ENCODE peak calls at places on chromosomes 12 and 14, in eight cellular contexts. A is stomach, S is sigmoid colon, X is BE2C, K is mucosa of descending colon, C is fibroblast of lung, T is endodermal cell, O is IMR-90. D is an unnamed sample. For H3K36me3, the result is how much of the 10 kb centered on the place peaks cover.

GRCh38 chr12:5226581-5226980 is 182.9 kb downstream of the KCNA5 start:
- DNase-seq in A (no peak), S (no peak), X (no peak), K (no peak), C (no peak), T (no peak), O (no peak), D (no peak)

GRCh38 chr12:66409195-66409871 is 107.0 kb downstream of the HELB start:
- DNase-seq in A (no peak), S (no peak), X (peak), K (no peak), C (peak), T (peak), O (peak), D (peak)

GRCh38 chr14:105140581-105140980 is 28.0 kb downstream of the JAG2 start:
- DNase-seq in A (no peak), S (peak), X (no peak), K (no peak), C (no peak), T (peak), O (no peak), D (no peak)

GRCh38 chr12:24902521-24903304 is 46.2 kb downstream of the BCAT1 start:
- DNase-seq in A (no peak), S (no peak), X (peak), K (no peak), C (peak), T (peak), O (no peak), D (no peak)

GRCh38 chr12:79707830-79708229 is 17.1 kb upstream of the PAWR start:
- DNase-seq in A (no peak), S (no peak), X (no peak), K (no peak), C (no peak), T (no peak), O (no peak), D (no peak)

GRCh38 chr14:70801836-70802235 is 7.5 kb downstream of the MAP3K9 start:
- DNase-seq in A (no peak), S (no peak), X (no peak), K (no peak), C (no peak), T (no peak), O (no peak), D (no peak)

GRCh38 chr14:31057701-31058364 is 31.7 kb upstream of the STRN3 start:
- DNase-seq in A (no peak), S (no peak), X (no peak), K (no peak), C (no peak), T (no peak), O (no peak), D (no peak)

GRCh38 chr12:122100568-122100967 is 22.0 kb downstream of the MLXIP start:
- DNase-seq in A (no peak), S (no peak), X (no peak), K (no peak), C (no peak), T (no peak), O (no peak), D (no peak)

GRCh38 chr12:99454539-99455172 is 192.9 kb upstream of the GARIN6 start:
- DNase-seq in A (no peak), S (no peak), X (no peak), K (no peak), C (no peak), T (no peak), O (no peak), D (no peak)

GRCh38 chr14:90168425-90169105 is 87.8 kb upstream of the PSMC1 start:
- DNase-seq in A (no peak), S (no peak), X (no peak), K (no peak), C (no peak), T (no peak), O (peak), D (no peak)

GRCh38 chr14:57153286-57153685 is 115.4 kb downstream of the EXOC5 start:
- DNase-seq in A (no peak), S (no peak), X (no peak), K (no peak), C (no peak), T (no peak), O (no peak), D (no peak)

GRCh38 chr14:30657606-30658163 is 35.6 kb downstream of the SCFD1 start:
- DNase-seq in A (no peak), S (no peak), X (no peak), K (no peak), C (peak), T (no peak), O (peak), D (no peak)

GRCh38 chr12:50088577-50089335 is 3.6 kb downstream of the SMARCD1 start:
- DNase-seq in A (peak), S (no peak), X (peak), K (no peak), C (peak), T (peak), O (peak), D (peak)

GRCh38 chr14:24605435-24606190 is 3.9 kb downstream of the GZMH start:
- DNase-seq in A (peak), S (no peak), X (peak), K (peak), C (no peak), T (peak), O (no peak), D (peak)

GRCh38 chr14:73634333-73634833 is 10.4 kb upstream of the DNAL1 start:
- DNase-seq in A (peak), S (peak), X (peak), K (no peak), C (no peak), T (peak), O (no peak), D (peak)

GRCh38 chr12:22117551-22117950 is 71.5 kb downstream of the CMAS start:
- DNase-seq in A (no peak), S (no peak), X (no peak), K (no peak), C (no peak), T (no peak), O (no peak), D (no peak)

GRCh38 chr14:34498684-34499412 is 36.8 kb upstream of the SPTSSA start:
- DNase-seq in A (peak), S (no peak), X (peak), K (no peak), C (peak), T (peak), O (peak), D (no peak)

GRCh38 chr14:69240527-69241173 is 19.3 kb upstream of the GALNT16 start:
- DNase-seq in A (no peak), S (no peak), X (no peak), K (no peak), C (no peak), T (no peak), O (no peak), D (no peak)

GRCh38 chr14:64801800-64802199 is 77.9 kb downstream of the SPTB start:
- DNase-seq in A (no peak), S (no peak), X (peak), K (no peak), C (no peak), T (peak), O (peak), D (no peak)

GRCh38 chr12:130633771-130634170 is 82.3 kb downstream of the RIMBP2 start:
- DNase-seq in A (peak), S (peak), X (peak), K (no peak), C (no peak), T (peak), O (no peak), D (no peak)

GRCh38 chr12:22272596-22272995 is 61.9 kb downstream of the ST8SIA1 start:
- DNase-seq in A (no peak), S (no peak), X (no peak), K (no peak), C (no peak), T (no peak), O (no peak), D (no peak)

GRCh38 chr14:37594238-37594915 is 672 bp downstream of the FOXA1 start:
- DNase-seq in A (peak), S (no peak), X (peak), K (peak), C (peak), T (peak), O (peak), D (peak)

GRCh38 chr12:121124402-121125109 is 8.1 kb upstream of the P2RX7 start:
- DNase-seq in A (no peak), S (no peak), X (no peak), K (no peak), C (peak), T (peak), O (peak), D (no peak)

GRCh38 chr12:76018672-76019071 is 12.9 kb downstream of the PHLDA1 start:
- DNase-seq in A (no peak), S (no peak), X (no peak), K (no peak), C (no peak), T (no peak), O (no peak), D (no peak)

GRCh38 chr12:846376-846775 is 94.0 kb downstream of the WNK1 start:
- DNase-seq in A (no peak), S (no peak), X (no peak), K (no peak), C (no peak), T (no peak), O (no peak), D (no peak)

GRCh38 chr12:32302218-32302826 is 97.0 kb upstream of the FGD4 start:
- DNase-seq in A (no peak), S (no peak), X (peak), K (peak), C (peak), T (peak), O (no peak), D (no peak)

GRCh38 chr12:101875112-101875961 is 2.0 kb upstream of the DRAM1 start:
- DNase-seq in A (no peak), S (no peak), X (no peak), K (no peak), C (no peak), T (no peak), O (peak), D (no peak)

DNA sequence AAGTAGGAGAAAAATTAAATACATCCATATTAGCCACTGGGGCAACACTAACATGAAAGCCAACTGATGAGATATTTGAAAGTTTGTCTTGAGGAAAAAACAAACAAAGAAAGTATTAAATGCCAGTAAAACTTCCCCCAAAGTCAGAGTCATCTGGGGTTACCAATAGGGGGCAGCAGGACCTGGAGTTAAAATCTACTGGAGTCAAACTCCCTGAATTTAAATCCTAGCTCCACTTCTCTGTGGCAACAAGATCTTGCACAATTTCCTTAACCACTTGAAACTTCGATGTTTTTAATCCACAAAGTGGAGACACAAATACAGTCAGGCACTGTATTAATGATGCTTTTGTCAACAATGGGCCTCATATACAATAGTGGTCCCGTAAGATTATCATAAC is 14.4 kb downstream of the PLEKHG7 start:
- DNase-seq in A (no peak), S (no peak), X (no peak), K (no peak), C (peak), T (peak), O (peak), D (no peak)
- TF ChIP-seq CTCF in A (no peak), S (no peak), X (peak), K (no peak), C (peak), T (peak), O (peak), D (peak)

GRCh38 chr12:114396869-114397719 is 8.8 kb downstream of the TBX5 start:
- DNase-seq in A (no peak), S (peak), X (no peak), K (no peak), C (peak), T (no peak), O (peak), D (no peak)

GRCh38 chr12:114397978-114398881 is 7.7 kb downstream of the TBX5 start:
- DNase-seq in A (no peak), S (peak), X (no peak), K (no peak), C (peak), T (peak), O (peak), D (no peak)

GRCh38 chr12:114393569-114393968 is 12.4 kb downstream of the TBX5 start:
- DNase-seq in A (no peak), S (peak), X (no peak), K (no peak), C (no peak), T (peak), O (no peak), D (no peak)

GRCh38 chr12:114395755-114396152 is 10.2 kb downstream of the TBX5 start:
- DNase-seq in A (no peak), S (peak), X (no peak), K (no peak), C (peak), T (peak), O (peak), D (no peak)

DNA sequence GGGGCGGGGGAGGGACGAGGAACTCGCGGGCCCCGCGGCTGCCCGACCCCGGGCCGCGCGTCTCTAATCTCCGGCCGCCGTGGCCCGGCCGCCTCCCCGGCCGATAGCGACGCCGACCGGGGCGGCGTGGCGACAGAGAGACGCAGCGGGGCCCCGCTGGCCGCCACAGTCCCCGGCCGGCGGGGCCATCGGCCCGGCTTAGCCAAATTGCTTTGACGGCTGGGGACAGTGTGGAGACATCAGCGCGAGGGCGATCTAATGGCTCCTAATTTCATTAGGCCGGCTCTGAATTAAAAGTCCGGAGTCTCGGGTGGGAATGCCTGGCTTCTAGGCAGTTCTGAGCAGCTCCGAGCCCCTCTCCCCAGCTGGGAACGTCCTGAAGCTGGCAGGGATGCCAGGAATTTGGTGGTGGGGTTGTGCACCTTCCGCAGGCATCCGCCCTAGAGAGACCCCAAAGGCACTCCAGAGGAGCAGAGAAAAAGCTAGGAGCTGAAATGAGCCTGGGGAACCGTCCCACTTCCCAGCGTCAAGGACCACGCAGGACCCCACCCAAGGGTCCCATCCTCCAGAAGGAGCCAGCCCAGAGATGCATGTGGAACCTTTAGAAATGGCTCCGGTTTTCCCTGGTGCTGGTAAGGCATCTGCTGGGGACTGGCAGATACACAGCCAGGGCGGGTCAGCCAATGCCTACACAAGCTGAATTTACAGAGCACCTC is 9.6 kb downstream of the TBX5 start:
- DNase-seq in A (no peak), S (peak), X (no peak), K (no peak), C (peak), T (peak), O (peak), D (no peak)
- H3K4me3 ChIP-seq in A (no peak), S (no peak), X (no peak), K (no peak), C (peak), T (peak), O (peak), D (peak)

DNA sequence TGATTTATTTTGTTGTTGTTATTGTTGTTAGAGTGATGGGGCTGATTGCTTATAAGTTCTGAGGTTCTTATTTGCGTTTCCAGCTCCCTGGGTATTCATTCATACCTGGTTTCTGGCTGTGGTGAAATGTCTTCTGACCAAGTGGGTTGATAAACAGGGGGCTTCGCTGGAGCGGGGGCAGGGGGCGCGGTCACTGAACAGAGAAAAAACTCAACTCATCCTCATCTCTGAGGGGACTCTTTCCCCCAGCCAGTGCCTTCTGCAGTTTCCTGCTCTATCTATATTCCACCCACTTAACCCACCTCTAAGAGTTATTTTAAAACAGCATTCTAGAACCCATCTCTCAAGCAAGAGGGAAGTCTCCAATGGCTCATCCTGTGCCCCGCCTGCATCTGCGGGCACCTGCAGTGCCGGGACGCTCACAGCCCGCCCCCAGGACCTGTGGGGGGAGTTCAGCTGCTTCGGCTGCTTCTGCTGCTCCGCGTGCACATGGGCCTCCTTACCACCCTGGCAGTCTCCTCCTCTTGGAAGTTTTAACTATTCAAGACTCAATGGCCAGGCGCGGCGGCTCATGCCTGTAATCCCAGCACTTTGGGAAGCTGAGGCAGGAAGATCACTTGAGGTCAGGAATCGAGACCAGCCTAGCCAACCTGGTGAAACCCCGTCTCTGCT is 11.5 kb downstream of the CKB start:
- DNase-seq in A (no peak), S (peak), X (no peak), K (no peak), C (no peak), T (peak), O (no peak), D (no peak)
- H3K36me3 ChIP-seq in A (half or more), S (under half), X (under half), K (under half), C (under half), T (under half), O (under half), D (under half)

GRCh38 chr12:18827913-18828312 is 90.0 kb downstream of the CAPZA3 start:
- DNase-seq in A (no peak), S (no peak), X (no peak), K (no peak), C (no peak), T (no peak), O (no peak), D (no peak)
- TF ChIP-seq CTCF in A (no peak), S (no peak), X (no peak), K (no peak), C (no peak), T (no peak), O (no peak), D (no peak)

GRCh38 chr12:51360315-51360714 is 13.8 kb upstream of the CELA1 start:
- DNase-seq in A (no peak), S (no peak), X (no peak), K (no peak), C (no peak), T (no peak), O (no peak), D (no peak)

GRCh38 chr12:51361419-51362016 is 15.0 kb upstream of the CELA1 start:
- DNase-seq in A (no peak), S (no peak), X (no peak), K (no peak), C (no peak), T (no peak), O (no peak), D (no peak)

GRCh38 chr12:51358496-51358895 is 12.0 kb upstream of the CELA1 start:
- DNase-seq in A (no peak), S (no peak), X (no peak), K (no peak), C (no peak), T (no peak), O (no peak), D (no peak)

GRCh38 chr12:51359851-51360250 is 13.4 kb upstream of the CELA1 start:
- DNase-seq in A (no peak), S (no peak), X (no peak), K (no peak), C (no peak), T (no peak), O (no peak), D (no peak)

GRCh38 chr12:51357374-51358047 is 11.0 kb upstream of the CELA1 start:
- DNase-seq in A (no peak), S (no peak), X (no peak), K (no peak), C (no peak), T (no peak), O (no peak), D (no peak)
- H3K4me3 ChIP-seq in A (no peak), S (no peak), X (no peak), K (no peak), C (no peak), T (no peak), O (no peak), D (no peak)

DNA sequence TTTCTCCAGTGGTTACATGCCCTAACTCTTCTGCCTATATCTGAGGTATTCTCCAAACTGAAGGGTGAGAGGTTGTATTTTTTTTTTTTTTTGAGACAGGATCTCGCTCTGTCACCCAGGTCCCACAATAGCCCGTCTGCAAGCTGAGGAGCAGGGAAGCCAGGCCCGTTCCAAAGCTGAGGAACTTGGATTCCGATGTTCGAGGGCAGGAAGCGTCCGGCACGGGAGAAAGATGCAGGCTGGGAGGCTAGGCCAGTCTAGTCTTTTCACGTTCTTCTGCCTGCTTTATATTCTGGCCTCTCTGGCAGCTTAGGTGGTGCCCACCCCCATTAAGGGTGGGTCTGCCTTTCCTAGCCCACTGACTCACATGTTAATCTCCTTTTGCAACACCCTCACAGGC is 67.0 kb upstream of the DYNC1H1 start:
- DNase-seq in A (no peak), S (no peak), X (no peak), K (no peak), C (no peak), T (no peak), O (no peak), D (no peak)
- H3K36me3 ChIP-seq in A (half or more), S (under half), X (half or more), K (under half), C (under half), T (half or more), O (half or more), D (under half)

DNA sequence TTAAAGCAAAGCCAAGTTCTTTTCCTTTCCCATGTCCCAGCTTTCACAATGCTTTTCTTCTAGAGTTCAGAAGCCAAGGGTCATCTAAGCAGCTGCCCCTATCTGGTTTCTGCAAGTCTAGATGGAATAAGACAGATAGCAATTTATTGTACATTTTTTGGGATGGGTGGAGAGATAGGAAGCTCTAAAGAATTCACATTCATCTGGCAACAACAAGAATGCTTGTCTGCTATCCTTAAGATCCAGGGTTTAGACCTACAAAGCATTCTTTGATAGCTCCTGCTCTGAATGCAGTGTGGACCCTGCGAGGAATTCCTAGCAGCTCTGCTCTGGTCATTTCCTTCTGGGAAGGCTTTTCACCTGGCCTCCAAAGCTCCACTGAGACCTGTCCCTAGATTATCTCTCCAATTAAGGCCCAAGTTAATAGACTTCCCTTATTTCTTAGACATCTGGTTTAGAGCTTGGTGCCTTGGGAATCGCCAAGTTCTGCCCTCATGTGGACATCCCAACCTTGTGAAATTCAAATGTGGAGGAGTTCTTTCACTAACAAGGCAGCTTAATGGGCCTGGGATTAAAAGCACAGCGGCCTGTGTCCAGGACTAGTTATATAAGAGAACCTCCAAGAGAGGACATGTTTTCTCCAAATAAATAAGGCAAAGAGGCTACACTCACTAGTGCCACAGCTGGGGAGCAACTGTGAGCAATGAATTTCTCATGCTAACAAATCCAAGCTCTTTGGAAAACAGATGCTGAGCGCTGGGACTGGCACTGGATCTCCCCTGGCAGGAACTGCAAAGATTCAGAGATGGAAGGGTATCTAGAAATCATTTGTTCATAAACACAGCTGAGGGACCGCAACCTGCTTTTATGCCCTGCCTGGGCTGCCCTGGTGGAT is 384.5 kb upstream of the DDHD1 start:
- DNase-seq in A (no peak), S (peak), X (no peak), K (no peak), C (peak), T (peak), O (peak), D (no peak)
- TF ChIP-seq CTCF in A (no peak), S (no peak), X (no peak), K (no peak), C (peak), T (peak), O (no peak), D (no peak)